ENCODE peak calls at places on chromosomes 11 and 22, in seven cellular contexts. F is neuronal stem cell, U is mesendoderm, B is mesenchymal stem cell, R is IMR-90, P is trophoblast cell, S is H1. N is an unnamed sample.

GRCh38 chr22:43320943-43321900 is 21.9 kb downstream of the SCUBE1 start:
- DNase-seq in F (no peak), U (no peak), B (no peak), R (no peak), P (peak), S (no peak), N (no peak)

GRCh38 chr11:38060930-38061329 is 1462.9 kb upstream of the RAG2 start:
- DNase-seq in F (no peak), U (peak), B (peak), R (no peak), P (no peak), S (no peak), N (no peak)

GRCh38 chr11:113729456-113729855 is 23.3 kb upstream of the TMPRSS5 start:
- DNase-seq in F (no peak), U (peak), B (no peak), R (peak), P (no peak), S (no peak), N (no peak)

GRCh38 chr11:71370895-71371673 is 77.1 kb downstream of the DHCR7 start:
- DNase-seq in F (no peak), U (peak), B (no peak), R (no peak), P (no peak), S (no peak), N (peak)

GRCh38 chr11:73980001-73980960 is 2.4 kb downstream of the UCP2 start:
- DNase-seq in F (no peak), U (peak), B (peak), R (peak), P (no peak), S (no peak), N (peak)

GRCh38 chr11:94477644-94478043 is 16.0 kb downstream of the MRE11 start:
- DNase-seq in F (no peak), U (no peak), B (no peak), R (no peak), P (no peak), S (no peak), N (no peak)

GRCh38 chr11:44246726-44247125 is 63.2 kb downstream of the ALX4 start:
- DNase-seq in F (no peak), U (no peak), B (no peak), R (no peak), P (no peak), S (no peak), N (no peak)

GRCh38 chr11:31968774-31969433 is 122.0 kb upstream of the RCN1 start:
- DNase-seq in F (no peak), U (no peak), B (no peak), R (peak), P (no peak), S (no peak), N (no peak)

GRCh38 chr11:8365542-8365941 is 101.9 kb upstream of the LMO1 start:
- DNase-seq in F (no peak), U (no peak), B (no peak), R (no peak), P (no peak), S (peak), N (peak)

GRCh38 chr22:30516731-30517130 is 11.2 kb upstream of the SEC14L4 start:
- DNase-seq in F (no peak), U (no peak), B (no peak), R (no peak), P (no peak), S (no peak), N (no peak)

GRCh38 chr22:21714784-21715183 is 20.8 kb downstream of the YPEL1 start:
- DNase-seq in F (no peak), U (no peak), B (no peak), R (peak), P (peak), S (no peak), N (no peak)

GRCh38 chr11:3947084-3947483 is 91.6 kb downstream of the STIM1 start:
- DNase-seq in F (no peak), U (no peak), B (peak), R (peak), P (no peak), S (no peak), N (no peak)

GRCh38 chr11:1042626-1043562 is 6.4 kb upstream of the MUC6 start:
- DNase-seq in F (no peak), U (no peak), B (no peak), R (no peak), P (no peak), S (no peak), N (no peak)

GRCh38 chr11:34898474-34898873 is 17.7 kb downstream of the APIP start:
- DNase-seq in F (no peak), U (no peak), B (no peak), R (no peak), P (no peak), S (no peak), N (no peak)

GRCh38 chr11:15826826-15827225 is 529.5 kb downstream of the SOX6 start:
- DNase-seq in F (peak), U (peak), B (no peak), R (no peak), P (no peak), S (peak), N (peak)

GRCh38 chr11:17653606-17654005 is 65.8 kb upstream of the MYOD1 start:
- DNase-seq in F (no peak), U (no peak), B (no peak), R (no peak), P (no peak), S (no peak), N (no peak)

GRCh38 chr22:50670513-50670912 is 2.1 kb upstream of the SHANK3 start:
- DNase-seq in F (no peak), U (no peak), B (no peak), R (no peak), P (no peak), S (no peak), N (no peak)

GRCh38 chr11:47433157-47433556 is 6.9 kb upstream of the PSMC3 start:
- DNase-seq in F (no peak), U (no peak), B (no peak), R (no peak), P (no peak), S (no peak), N (no peak)

GRCh38 chr11:57434640-57435546 is 8.0 kb upstream of the SLC43A3 start:
- DNase-seq in F (no peak), U (no peak), B (peak), R (peak), P (peak), S (no peak), N (no peak)

GRCh38 chr22:48567213-48567975 is 1260.3 kb downstream of the BRD1 start:
- DNase-seq in F (no peak), U (no peak), B (no peak), R (no peak), P (no peak), S (no peak), N (no peak)

GRCh38 chr11:126628790-126629621 is 273.5 kb downstream of the ST3GAL4 start:
- DNase-seq in F (no peak), U (peak), B (no peak), R (peak), P (no peak), S (no peak), N (no peak)

GRCh38 chr11:84719935-84720577 is 907.1 kb downstream of the DLG2 start:
- DNase-seq in F (peak), U (peak), B (no peak), R (no peak), P (no peak), S (peak), N (peak)

GRCh38 chr11:75792997-75793800 is 21.8 kb upstream of the UVRAG start:
- DNase-seq in F (no peak), U (no peak), B (no peak), R (no peak), P (no peak), S (no peak), N (no peak)

GRCh38 chr11:10498022-10498400 is 42.9 kb downstream of the AMPD3 start:
- DNase-seq in F (no peak), U (no peak), B (no peak), R (no peak), P (no peak), S (no peak), N (peak)

GRCh38 chr11:35458846-35459245 is 39.5 kb upstream of the SLC1A2 start:
- DNase-seq in F (no peak), U (no peak), B (no peak), R (no peak), P (no peak), S (no peak), N (no peak)

GRCh38 chr11:102006835-102007566 is 40.2 kb upstream of the CFAP300 start:
- DNase-seq in F (no peak), U (no peak), B (no peak), R (no peak), P (no peak), S (no peak), N (no peak)

GRCh38 chr11:92411431-92411830 is 186.8 kb downstream of the FAT3 start:
- DNase-seq in F (no peak), U (peak), B (no peak), R (no peak), P (no peak), S (no peak), N (no peak)

GRCh38 chr11:105177658-105178057 is 38.1 kb upstream of the CARD18 start:
- DNase-seq in F (no peak), U (peak), B (peak), R (peak), P (peak), S (no peak), N (no peak)

GRCh38 chr11:43268161-43268560 is 43.6 kb upstream of the API5 start:
- DNase-seq in F (no peak), U (no peak), B (no peak), R (no peak), P (no peak), S (no peak), N (no peak)

GRCh38 chr11:2092956-2093412 is 46.2 kb downstream of the IGF2 start:
- DNase-seq in F (no peak), U (no peak), B (peak), R (peak), P (peak), S (no peak), N (peak)

GRCh38 chr11:11211888-11212287 is 141.2 kb downstream of the CSNK2A3 start:
- DNase-seq in F (no peak), U (no peak), B (no peak), R (no peak), P (no peak), S (no peak), N (no peak)

GRCh38 chr22:42560781-42561180 is 7.0 kb downstream of the SERHL2 start:
- DNase-seq in F (peak), U (peak), B (peak), R (no peak), P (no peak), S (no peak), N (peak)

GRCh38 chr11:69975822-69976221 is 102.3 kb upstream of the ANO1 start:
- DNase-seq in F (no peak), U (no peak), B (no peak), R (no peak), P (no peak), S (no peak), N (no peak)

GRCh38 chr11:1484716-1485503 is 1.7 kb downstream of the MOB2 start:
- DNase-seq in F (no peak), U (no peak), B (no peak), R (no peak), P (no peak), S (no peak), N (no peak)

GRCh38 chr22:41683052-41683451 is 5.6 kb downstream of the SNU13 start:
- DNase-seq in F (no peak), U (no peak), B (no peak), R (no peak), P (no peak), S (no peak), N (no peak)

GRCh38 chr11:47950396-47950795 is 30.0 kb upstream of the PTPRJ start:
- DNase-seq in F (no peak), U (no peak), B (peak), R (no peak), P (no peak), S (no peak), N (no peak)

GRCh38 chr22:37303821-37304274 is 21.5 kb downstream of the CYTH4 start:
- DNase-seq in F (no peak), U (no peak), B (peak), R (peak), P (peak), S (no peak), N (no peak)

GRCh38 chr11:73404048-73404447 is 27.8 kb downstream of the RELT start:
- DNase-seq in F (no peak), U (peak), B (peak), R (peak), P (peak), S (peak), N (peak)

GRCh38 chr11:108994887-108995286 is 330.0 kb downstream of the DDX10 start:
- DNase-seq in F (no peak), U (no peak), B (no peak), R (no peak), P (no peak), S (no peak), N (no peak)
- H4K8ac ChIP-seq in F (no peak), U (no peak), B (no peak), R (no peak), P (no peak), S (no peak), N (no peak)

DNA sequence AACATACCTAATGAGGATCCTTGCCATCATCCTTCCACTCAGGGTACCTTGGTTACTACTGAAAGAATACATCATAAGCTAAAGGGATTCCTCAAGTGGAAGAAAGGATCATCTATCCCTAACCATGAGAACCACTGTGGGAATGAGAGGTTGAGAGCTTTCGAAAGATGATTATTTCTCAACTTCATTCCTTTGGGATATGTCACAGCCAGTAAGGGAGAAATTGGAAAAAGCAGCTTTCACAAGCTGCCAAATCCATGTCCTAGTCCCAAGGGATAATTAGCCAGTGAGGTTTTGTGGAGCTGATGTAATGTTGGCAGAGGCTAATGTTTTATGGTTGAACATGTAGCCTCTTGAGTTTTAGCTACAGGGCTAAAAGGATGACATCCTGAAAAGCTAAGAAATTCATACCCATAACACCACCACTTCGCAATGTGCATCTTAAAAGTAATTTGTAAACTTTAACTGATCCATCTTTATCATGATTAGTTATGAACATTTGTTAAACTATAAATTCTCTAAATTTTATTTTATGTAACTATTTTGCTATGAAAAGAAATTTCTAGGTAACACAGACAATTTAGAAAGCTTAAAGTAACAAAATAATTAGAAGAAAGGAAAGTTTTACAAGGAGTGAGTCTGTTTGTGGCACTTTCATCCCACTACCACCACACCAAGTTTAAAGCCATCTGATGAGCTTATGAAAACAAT is 123.9 kb downstream of the MRTFA start:
- DNase-seq in F (no peak), U (peak), B (peak), R (peak), P (peak), S (no peak), N (no peak)
- H3K27ac ChIP-seq in F (no peak), U (no peak), B (peak), R (peak), P (no peak), S (no peak), N (no peak)

DNA sequence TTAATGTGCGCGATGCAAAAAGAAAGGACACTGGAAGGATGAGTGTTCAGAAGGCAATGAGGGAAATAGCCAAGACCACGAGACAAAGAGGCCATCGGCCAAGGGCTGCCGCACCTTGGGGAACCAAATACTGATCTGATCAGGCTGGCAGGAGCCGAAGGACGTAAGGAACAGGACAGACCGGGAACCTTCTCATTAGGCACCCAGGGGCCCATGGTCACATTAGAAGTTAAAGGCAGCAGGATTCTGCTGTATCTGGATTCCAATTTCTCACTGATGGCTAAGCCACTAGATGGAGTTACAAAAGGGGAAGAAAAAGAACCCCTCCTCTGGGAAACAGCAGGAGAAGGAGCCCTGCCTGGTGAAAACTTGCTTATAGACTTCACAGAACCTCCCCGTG is 28.8 kb upstream of the CPT1A start:
- DNase-seq in F (no peak), U (peak), B (peak), R (no peak), P (no peak), S (no peak), N (no peak)
- H4K8ac ChIP-seq in F (no peak), U (no peak), B (peak), R (no peak), P (no peak), S (peak), N (no peak)

DNA sequence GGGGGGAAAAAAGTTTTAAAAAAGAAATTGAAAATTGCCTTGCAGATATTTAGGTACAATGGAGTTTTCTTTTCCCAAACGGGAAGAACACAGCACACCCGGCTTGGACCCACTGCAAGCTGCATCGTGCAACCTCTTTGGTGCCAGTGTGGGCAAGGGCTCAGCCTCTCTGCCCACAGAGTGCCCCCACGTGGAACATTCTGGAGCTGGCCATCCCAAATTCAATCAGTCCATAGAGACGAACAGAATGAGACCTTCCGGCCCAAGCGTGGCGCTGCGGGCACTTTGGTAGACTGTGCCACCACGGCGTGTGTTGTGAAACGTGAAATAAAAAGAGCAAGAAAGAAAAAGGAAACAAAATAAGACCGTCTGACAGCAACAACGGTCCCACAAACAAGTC is 964.9 kb downstream of the NTM start:
- DNase-seq in F (no peak), U (no peak), B (no peak), R (no peak), P (no peak), S (no peak), N (no peak)
- H3K27ac ChIP-seq in F (no peak), U (no peak), B (no peak), R (no peak), P (no peak), S (no peak), N (no peak)

GRCh38 chr11:66232769-66233168 is 35.7 kb upstream of the RAB1B start:
- DNase-seq in F (no peak), U (no peak), B (no peak), R (no peak), P (no peak), S (no peak), N (no peak)
- H4K8ac ChIP-seq in F (no peak), U (no peak), B (no peak), R (no peak), P (no peak), S (no peak), N (no peak)

DNA sequence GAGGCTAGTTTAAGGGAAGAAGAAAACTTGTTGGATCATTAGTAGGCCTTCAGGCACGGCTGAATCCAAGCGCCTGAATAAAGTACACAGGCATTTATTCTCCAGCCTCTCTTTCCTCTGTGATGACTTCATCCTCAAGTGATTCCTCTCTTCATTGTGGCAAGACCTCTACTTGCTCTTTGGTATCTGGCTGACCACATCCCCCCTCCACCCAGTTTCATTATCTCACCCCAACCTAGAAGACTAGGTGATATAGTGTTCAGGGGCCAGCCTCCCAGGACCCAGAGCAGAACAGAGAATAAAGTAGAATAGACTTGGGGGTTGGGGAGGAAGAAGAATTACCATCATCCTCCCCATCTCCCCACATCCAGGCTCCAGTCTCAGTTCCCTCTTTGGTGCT is 189.3 kb downstream of the MIAT start:
- DNase-seq in F (no peak), U (no peak), B (peak), R (no peak), P (no peak), S (peak), N (no peak)
- H3K27ac ChIP-seq in F (no peak), U (no peak), B (no peak), R (no peak), P (no peak), S (no peak), N (no peak)

DNA sequence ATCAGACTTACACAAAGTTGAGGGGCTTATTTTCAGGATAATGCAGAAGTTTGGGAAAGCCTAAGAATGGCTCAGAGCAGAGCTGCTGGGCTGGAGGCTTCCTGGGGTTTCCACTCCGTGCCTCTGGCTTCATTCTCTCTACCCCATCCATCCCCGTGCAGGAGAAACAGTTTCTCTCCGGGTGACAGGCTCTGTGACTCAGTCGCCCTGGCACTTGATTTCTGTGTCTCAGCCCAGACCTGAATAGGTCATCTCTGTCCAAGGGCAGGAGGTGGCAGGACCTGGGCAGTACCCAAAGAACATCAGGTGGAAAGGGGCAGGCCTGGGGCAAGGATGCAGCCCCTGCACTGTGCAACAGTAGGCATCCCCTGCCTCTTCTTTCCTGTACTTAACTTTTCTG is 38.4 kb upstream of the RTL6 start:
- DNase-seq in F (no peak), U (no peak), B (no peak), R (no peak), P (peak), S (no peak), N (no peak)
- H4K8ac ChIP-seq in F (no peak), U (no peak), B (no peak), R (no peak), P (no peak), S (no peak), N (no peak)

GRCh38 chr11:115656041-115656440 is 151.8 kb upstream of the CADM1 start:
- DNase-seq in F (no peak), U (peak), B (no peak), R (no peak), P (no peak), S (no peak), N (no peak)

GRCh38 chr11:115653926-115654325 is 149.7 kb upstream of the CADM1 start:
- DNase-seq in F (no peak), U (no peak), B (no peak), R (no peak), P (no peak), S (no peak), N (no peak)

GRCh38 chr11:115656684-115657083 is 152.5 kb upstream of the CADM1 start:
- DNase-seq in F (no peak), U (no peak), B (no peak), R (no peak), P (no peak), S (no peak), N (no peak)

GRCh38 chr11:115653076-115653475 is 148.9 kb upstream of the CADM1 start:
- DNase-seq in F (no peak), U (no peak), B (no peak), R (peak), P (no peak), S (no peak), N (no peak)

GRCh38 chr11:115654792-115655191 is 150.6 kb upstream of the CADM1 start:
- DNase-seq in F (no peak), U (no peak), B (no peak), R (no peak), P (no peak), S (no peak), N (no peak)
- H3K27ac ChIP-seq in F (no peak), U (no peak), B (no peak), R (no peak), P (no peak), S (no peak), N (no peak)